ENCODE peak calls at places on chromosomes 11 and 22, in four cellular contexts. P is body of pancreas, I is astrocyte of the cerebellum, K is brain microvascular endothelial cell. X is an unnamed sample.

GRCh38 chr11:2521681-2522630 is 77.1 kb downstream of the KCNQ1 start:
- DNase-seq in K (no peak), P (peak), I (no peak), X (no peak)

GRCh38 chr22:45880091-45880651 is 96.8 kb downstream of the WNT7B start:
- DNase-seq in P (no peak), K (no peak), I (no peak), X (no peak)

GRCh38 chr11:41826129-41826528 is 366.7 kb upstream of the LRRC4C start:
- DNase-seq in I (no peak), P (no peak), K (no peak), X (no peak)

GRCh38 chr11:64996710-64997380 is at the start of gene BATF2:
- DNase-seq in P (peak), I (no peak), K (peak), X (peak)

GRCh38 chr11:20049231-20049630 is 111.0 kb downstream of the DBX1 start:
- DNase-seq in P (no peak), I (no peak), K (no peak), X (no peak)

GRCh38 chr22:46042786-46043185 is 65.8 kb upstream of the WNT7B start:
- DNase-seq in K (no peak), P (peak), I (no peak), X (no peak)

GRCh38 chr11:61162092-61162935 is 1.1 kb upstream of the VPS37C start:
- DNase-seq in I (no peak), K (peak), P (peak), X (peak)

GRCh38 chr11:106697058-106697457 is 321.2 kb downstream of the GUCY1A2 start:
- DNase-seq in K (peak), I (no peak), P (no peak), X (peak)

GRCh38 chr22:40057652-40058051 is 62.9 kb downstream of the FAM83F start:
- DNase-seq in I (no peak), P (no peak), K (no peak), X (no peak)

GRCh38 chr11:95660038-95660437 is 129.5 kb downstream of the FAM76B start:
- DNase-seq in K (no peak), P (no peak), I (no peak), X (no peak)

GRCh38 chr22:49229483-49230193 is 598.0 kb downstream of the BRD1 start:
- DNase-seq in P (no peak), K (no peak), I (no peak), X (no peak)

GRCh38 chr22:37141971-37142647 is 7.6 kb downstream of the IL2RB start:
- DNase-seq in K (no peak), I (no peak), P (no peak), X (no peak)

GRCh38 chr11:135033545-135033944 is 621.5 kb upstream of the B3GAT1 start:
- DNase-seq in I (no peak), K (peak), P (no peak), X (no peak)

GRCh38 chr11:90250970-90251369 is 28.1 kb upstream of the CHORDC1 start:
- DNase-seq in P (no peak), K (no peak), I (no peak), X (no peak)

GRCh38 chr11:88183233-88183632 is 8.0 kb upstream of the RAB38 start:
- DNase-seq in K (no peak), I (no peak), P (no peak), X (no peak)

GRCh38 chr11:33463059-33463458 is 205.9 kb downstream of the HIPK3 start:
- DNase-seq in K (peak), I (no peak), P (no peak), X (peak)

GRCh38 chr11:15672822-15673221 is 558.1 kb downstream of the INSC start:
- DNase-seq in P (no peak), I (no peak), K (no peak), X (peak)

GRCh38 chr11:63583288-63583687 is 20.1 kb upstream of the PLAAT2 start:
- DNase-seq in K (no peak), P (no peak), I (no peak), X (no peak)

GRCh38 chr11:87057749-87058148 is 20.0 kb downstream of the TMEM135 start:
- DNase-seq in P (no peak), I (no peak), K (no peak), X (no peak)
- H3K4me3 ChIP-seq in P (no peak), I (no peak), K (no peak), X (no peak)

GRCh38 chr22:25898707-25899365 is 156.8 kb downstream of the MYO18B start:
- DNase-seq in I (no peak), P (no peak), K (no peak), X (no peak)

GRCh38 chr22:25895678-25896077 is 153.7 kb downstream of the MYO18B start:
- DNase-seq in K (no peak), P (no peak), I (no peak), X (no peak)

GRCh38 chr22:25896592-25896991 is 154.6 kb downstream of the MYO18B start:
- DNase-seq in I (no peak), P (no peak), K (no peak), X (no peak)

GRCh38 chr22:25892678-25893077 is 150.7 kb downstream of the MYO18B start:
- DNase-seq in P (no peak), K (no peak), I (no peak), X (no peak)

GRCh38 chr22:25896098-25896497 is 154.1 kb downstream of the MYO18B start:
- DNase-seq in K (no peak), P (no peak), I (no peak), X (no peak)
- TF ChIP-seq CTCF in K (no peak), P (no peak), I (no peak), X (no peak)

GRCh38 chr11:118998822-118999221 is 884 bp downstream of the CENATAC start:
- DNase-seq in K (peak), P (no peak), I (peak), X (peak)
- H3K4me3 ChIP-seq in K (peak), P (no peak), I (peak), X (peak)

GRCh38 chr22:38861927-38862326 is 10.1 kb downstream of the CBX6 start:
- DNase-seq in K (no peak), P (no peak), I (no peak), X (no peak)

GRCh38 chr22:38862375-38863329 is 9.4 kb downstream of the CBX6 start:
- DNase-seq in P (no peak), K (no peak), I (no peak), X (peak)

GRCh38 chr22:38860291-38861169 is 11.5 kb downstream of the CBX6 start:
- DNase-seq in I (no peak), K (no peak), P (no peak), X (no peak)

GRCh38 chr22:38859581-38860290 is 12.3 kb downstream of the CBX6 start:
- DNase-seq in I (no peak), K (no peak), P (no peak), X (no peak)

DNA sequence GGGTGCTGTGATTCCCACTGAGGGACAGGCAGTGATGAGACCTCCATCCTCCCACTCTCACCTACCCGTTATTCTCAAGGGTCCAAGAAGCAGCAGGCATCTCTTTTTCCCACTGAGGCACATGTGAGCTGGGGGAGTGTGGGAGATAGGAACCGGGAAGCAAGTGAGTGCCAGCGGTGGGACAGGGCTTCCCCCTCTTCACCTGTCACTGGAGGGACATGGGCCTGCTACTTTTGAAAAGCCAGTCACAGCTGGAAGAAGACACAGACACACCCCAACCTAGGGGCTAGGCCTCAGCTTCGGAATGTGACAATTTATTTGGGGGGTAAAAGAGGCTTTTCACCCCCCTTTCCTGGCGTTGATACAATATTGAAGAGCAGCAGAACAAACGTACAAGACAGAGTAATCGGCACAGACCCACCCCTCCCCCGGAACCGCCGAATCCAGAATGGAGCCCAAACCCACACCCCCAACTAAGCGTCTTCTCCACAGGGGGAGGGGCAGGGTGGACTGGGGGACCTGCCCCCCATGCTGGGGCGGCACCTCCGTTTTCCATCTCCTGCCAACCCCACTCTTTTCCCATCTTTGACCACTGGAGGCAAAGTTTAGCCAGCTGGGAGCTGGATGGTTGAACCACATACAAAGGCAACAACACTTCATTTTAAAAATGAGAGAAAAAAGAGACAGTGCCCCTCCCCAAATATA is 10.7 kb downstream of the CBX6 start:
- DNase-seq in I (no peak), K (no peak), P (no peak), X (no peak)
- TF ChIP-seq CTCF in I (peak), K (peak), P (no peak), X (peak)

DNA sequence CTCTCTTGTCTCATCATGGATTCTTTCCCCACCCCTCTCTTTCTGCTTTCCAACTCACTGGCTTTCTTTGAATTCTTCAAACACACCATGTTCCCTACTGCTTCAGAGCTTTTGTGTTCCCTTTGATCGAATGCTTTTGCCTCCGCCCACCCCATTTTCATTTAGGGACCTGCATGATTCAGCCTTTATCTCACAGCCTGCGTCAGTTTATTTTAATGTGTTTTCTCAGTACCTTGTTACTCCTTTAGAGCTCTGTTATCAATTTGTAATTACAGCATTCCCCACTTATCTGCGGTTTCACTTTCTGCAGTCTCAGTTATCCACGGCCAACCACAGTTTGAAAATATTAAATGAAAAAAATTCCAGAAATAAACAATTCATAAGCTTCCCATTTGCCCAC is 451.3 kb downstream of the METTL15 start:
- DNase-seq in K (peak), P (no peak), I (peak), X (peak)
- H3K4me3 ChIP-seq in K (no peak), P (no peak), I (no peak), X (no peak)

DNA sequence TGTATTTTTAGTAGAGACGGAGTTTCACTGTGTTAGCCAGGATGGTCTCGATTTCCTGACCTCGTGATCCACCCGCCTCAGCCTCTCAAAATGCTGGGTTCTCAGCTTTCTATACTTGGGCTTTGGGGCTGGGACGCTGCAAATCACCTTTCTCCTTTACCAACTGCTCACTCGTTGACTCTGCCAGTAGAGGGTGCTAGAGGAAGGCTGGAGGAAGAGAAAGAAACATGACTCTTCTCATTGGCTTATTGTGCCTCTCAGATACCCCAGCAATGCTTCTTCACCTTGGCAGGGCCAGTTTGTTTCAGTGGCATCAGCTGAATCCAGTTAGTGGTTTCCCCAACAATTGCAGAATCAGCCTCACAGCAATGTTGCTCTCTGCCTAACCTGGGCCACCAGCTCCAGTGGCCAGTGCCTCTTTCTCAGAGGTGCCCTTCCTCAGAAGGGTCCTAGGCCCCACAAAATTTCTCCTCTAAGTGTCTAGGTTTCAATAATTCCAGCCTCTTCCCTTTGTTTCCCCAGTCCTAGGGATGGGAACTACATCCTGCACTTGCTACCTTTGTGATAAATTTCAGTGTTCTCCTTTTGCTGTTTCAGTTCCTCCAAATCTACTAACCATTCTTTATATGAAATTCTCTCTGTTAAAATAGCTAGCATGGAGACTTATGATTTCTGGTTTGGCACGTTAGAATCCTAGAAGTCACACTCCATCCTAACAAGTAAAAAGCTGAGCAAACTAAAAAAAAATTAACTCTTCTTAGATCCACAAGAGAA is 71.5 kb upstream of the VSTM5 start:
- DNase-seq in P (peak), K (peak), I (peak), X (peak)
- TF ChIP-seq CTCF in P (peak), K (peak), I (peak), X (peak)

GRCh38 chr11:34613462-34614183 is 7.3 kb upstream of the EHF start:
- DNase-seq in I (no peak), P (no peak), K (no peak), X (no peak)
- H3K4me3 ChIP-seq in I (no peak), P (no peak), K (no peak), X (no peak)

DNA sequence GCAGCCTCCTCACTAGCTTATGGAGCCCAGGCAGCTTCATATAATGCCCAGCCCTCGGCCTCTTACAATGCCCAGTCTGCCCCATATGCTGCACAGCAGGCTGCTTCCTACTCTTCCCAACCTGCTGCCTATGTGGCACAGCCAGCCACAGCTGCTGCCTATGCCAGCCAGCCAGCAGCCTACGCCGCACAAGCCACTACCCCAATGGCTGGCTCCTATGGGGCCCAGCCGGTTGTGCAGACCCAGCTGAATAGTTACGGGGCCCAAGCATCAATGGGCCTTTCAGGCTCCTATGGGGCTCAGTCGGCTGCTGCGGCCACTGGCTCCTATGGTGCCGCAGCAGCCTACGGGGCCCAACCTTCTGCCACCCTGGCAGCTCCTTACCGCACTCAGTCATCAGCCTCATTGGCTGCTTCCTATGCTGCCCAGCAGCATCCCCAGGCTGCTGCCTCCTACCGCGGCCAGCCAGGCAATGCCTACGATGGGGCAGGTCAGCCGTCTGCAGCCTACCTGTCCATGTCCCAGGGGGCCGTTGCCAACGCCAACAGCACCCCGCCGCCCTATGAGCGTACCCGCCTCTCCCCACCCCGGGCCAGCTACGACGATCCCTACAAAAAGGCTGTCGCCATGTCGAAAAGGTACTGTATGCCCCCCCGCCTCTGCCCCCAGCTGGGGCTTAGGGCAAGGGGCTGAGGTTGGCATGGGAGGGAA is 8.8 kb downstream of the RBM14 start:
- DNase-seq in P (no peak), I (no peak), K (no peak), X (no peak)
- TF ChIP-seq CTCF in P (no peak), I (no peak), K (no peak), X (no peak)

DNA sequence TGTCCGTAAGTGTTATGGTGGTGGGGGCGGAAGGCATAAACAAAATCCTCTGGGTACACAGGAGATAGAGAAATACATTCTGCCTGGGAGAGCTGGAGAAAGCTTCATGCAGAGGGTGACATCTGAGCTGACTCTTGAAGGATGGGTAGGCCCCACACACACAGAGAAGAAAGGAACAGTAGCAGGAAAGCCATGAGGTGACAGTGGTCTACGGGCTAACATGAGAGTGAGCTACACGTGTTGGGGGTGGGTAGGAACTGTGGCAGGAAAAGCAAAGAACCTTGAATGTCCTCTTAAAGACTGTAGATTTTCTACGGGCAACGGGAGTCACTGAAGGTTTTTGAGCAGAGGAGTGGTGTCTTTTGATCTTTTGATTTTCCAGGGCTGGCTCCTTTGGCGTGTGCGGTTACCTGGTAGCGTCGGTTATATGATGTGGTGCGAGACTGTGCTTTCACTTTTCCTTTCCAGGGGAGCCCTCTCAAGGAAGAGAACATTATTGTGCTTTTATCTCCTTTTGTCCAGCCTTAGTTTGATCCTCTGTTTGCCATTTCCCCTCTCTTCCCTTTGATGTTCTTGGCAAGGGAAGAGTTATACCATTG is 39.7 kb downstream of the ADAMTS8 start:
- DNase-seq in P (no peak), I (no peak), K (no peak), X (no peak)
- H3K4me3 ChIP-seq in P (no peak), I (no peak), K (no peak), X (no peak)

GRCh38 chr11:17546240-17546639 is 819 bp upstream of the OTOG start:
- DNase-seq in K (no peak), P (no peak), I (no peak), X (no peak)

GRCh38 chr11:17547051-17547577 is at the start of gene OTOG:
- DNase-seq in P (no peak), I (no peak), K (no peak), X (peak)

GRCh38 chr11:17550455-17551346 is 3.6 kb downstream of the OTOG start:
- DNase-seq in P (no peak), K (no peak), I (no peak), X (no peak)

GRCh38 chr11:17548444-17548843 is 1.4 kb downstream of the OTOG start:
- DNase-seq in K (no peak), P (no peak), I (no peak), X (no peak)

GRCh38 chr11:17547932-17548331 is 873 bp downstream of the OTOG start:
- DNase-seq in I (no peak), P (no peak), K (no peak), X (no peak)
- TF ChIP-seq CTCF in I (no peak), P (no peak), K (peak), X (peak)

X was measured in cardiac fibroblast.